ENCODE peak calls at places on chromosomes 4 and X, in four cellular contexts. G is astrocyte of the spinal cord, H is ovary, B is heart left ventricle. Z is an unnamed sample.

GRCh38 chr4:84697615-84698201 is 114.8 kb downstream of the CDS1 start:
- DNase-seq in H (no peak), G (no peak), B (no peak), Z (no peak)

GRCh38 chrX:4994855-4995254 is 1233.8 kb downstream of the NLGN4X start:
- DNase-seq in G (no peak), B (no peak), H (no peak), Z (no peak)

GRCh38 chrX:1178580-1179057 is 33.8 kb downstream of the CRLF2 start:
- DNase-seq in B (no peak), G (no peak), H (no peak), Z (no peak)

GRCh38 chrX:136336623-136337022 is 35.9 kb downstream of the ADGRG4 start:
- DNase-seq in B (no peak), G (no peak), H (no peak), Z (peak; percentile 9)

GRCh38 chr4:76156635-76157034 is 8.4 kb upstream of the NUP54 start:
- DNase-seq in G (no peak), H (no peak), B (no peak), Z (no peak)

GRCh38 chr4:102061133-102061532 is 270.6 kb downstream of the BANK1 start:
- DNase-seq in G (no peak), B (no peak), H (no peak), Z (no peak)

GRCh38 chr4:107164962-107165361 is 128.8 kb upstream of the DKK2 start:
- DNase-seq in B (no peak), H (no peak), G (no peak), Z (no peak)

GRCh38 chrX:22952011-22952410 is 47.7 kb upstream of the DDX53 start:
- DNase-seq in B (no peak), H (no peak), G (peak; percentile 54), Z (peak; percentile 18)

GRCh38 chr4:2794707-2795557 is 2.0 kb downstream of the SH3BP2 start:
- DNase-seq in B (peak; percentile 82), H (peak; percentile 39), G (peak; percentile 75), Z (peak; percentile 87)

GRCh38 chr4:78721739-78722138 is 54.4 kb upstream of the BMP2K start:
- DNase-seq in H (no peak), G (no peak), B (no peak), Z (no peak)

GRCh38 chr4:80963051-80963450 is 67.5 kb upstream of the BMP3 start:
- DNase-seq in H (no peak), B (no peak), G (peak; percentile 6), Z (no peak)

GRCh38 chr4:27861381-27861787 is 1000.7 kb downstream of the STIM2 start:
- DNase-seq in B (no peak), G (peak; percentile 44), H (no peak), Z (no peak)

GRCh38 chr4:3243066-3243775 is 5.7 kb upstream of the MSANTD1 start:
- DNase-seq in G (no peak), B (no peak), H (no peak), Z (no peak)

GRCh38 chr4:45172636-45173035 is 446.3 kb upstream of the GNPDA2 start:
- DNase-seq in B (no peak), H (no peak), G (no peak), Z (no peak)

GRCh38 chr4:10085386-10085785 is 31.2 kb downstream of the WDR1 start:
- DNase-seq in B (no peak), G (no peak), H (peak; percentile 3), Z (no peak)

GRCh38 chrX:119343856-119344255 is 55.3 kb upstream of the SLC25A43 start:
- DNase-seq in G (no peak), H (no peak), B (no peak), Z (no peak)

GRCh38 chr4:122293374-122294365 is 85.1 kb upstream of the ADAD1 start:
- DNase-seq in H (no peak), G (peak; percentile 6), B (peak; percentile 18), Z (no peak)

GRCh38 chr4:100721490-100721889 is 203.7 kb upstream of the EMCN start:
- DNase-seq in G (no peak), B (no peak), H (no peak), Z (no peak)

GRCh38 chrX:150282953-150283352 is 80.2 kb upstream of the MAMLD1 start:
- DNase-seq in B (no peak), H (no peak), G (no peak), Z (no peak)

GRCh38 chrX:22389544-22390243 is 117.0 kb downstream of the CBLL2 start:
- DNase-seq in G (peak; percentile 85), B (no peak), H (no peak), Z (peak; percentile 67)

GRCh38 chrX:14673236-14673635 is 143.9 kb downstream of the GLRA2 start:
- DNase-seq in G (no peak), B (no peak), H (no peak), Z (no peak)

GRCh38 chr4:1207603-1208265 is 35.4 kb upstream of the SPON2 start:
- DNase-seq in H (peak; percentile 86), G (peak; percentile 61), B (peak; percentile 77), Z (peak; percentile 95)

GRCh38 chr4:79206660-79207059 is 119.2 kb downstream of the NAA11 start:
- DNase-seq in G (no peak), H (no peak), B (no peak), Z (no peak)

GRCh38 chrX:107076158-107076557 is 42.5 kb downstream of the RBM41 start:
- DNase-seq in B (no peak), H (no peak), G (no peak), Z (no peak)

GRCh38 chrX:150581093-150581775 is 12.8 kb downstream of the MTM1 start:
- DNase-seq in B (no peak), H (no peak), G (peak; percentile 68), Z (peak; percentile 55)

GRCh38 chr4:161320377-161320776 is 843.4 kb downstream of the FSTL5 start:
- DNase-seq in B (no peak), G (no peak), H (no peak), Z (no peak)

GRCh38 chrX:120732461-120732860 is 102.6 kb upstream of the C1GALT1C1 start:
- DNase-seq in H (no peak), G (no peak), B (no peak), Z (peak; percentile 35)

GRCh38 chr4:80619070-80619674 is 283.6 kb downstream of the CFAP299 start:
- DNase-seq in G (no peak), H (no peak), B (no peak), Z (no peak)

GRCh38 chrX:1465261-1466231 is 12.8 kb upstream of the ASMTL start:
- DNase-seq in H (no peak), B (no peak), G (no peak), Z (no peak)

GRCh38 chr4:155571184-155571944 is 95.3 kb upstream of the GUCY1A1 start:
- DNase-seq in G (no peak), B (peak; percentile 29), H (no peak), Z (no peak)

GRCh38 chr4:107740950-107741701 is 21.1 kb upstream of the PAPSS1 start:
- DNase-seq in B (peak; percentile 41), H (peak; percentile 71), G (peak; percentile 69), Z (peak; percentile 92)

GRCh38 chrX:13029831-13030771 is 14.3 kb downstream of the FAM9C start:
- DNase-seq in H (no peak), B (no peak), G (no peak), Z (no peak)

GRCh38 chr4:39975488-39976089 is 2.1 kb downstream of the PDS5A start:
- DNase-seq in H (no peak), G (peak; percentile 46), B (no peak), Z (peak; percentile 75)

GRCh38 chrX:46630141-46630540 is 56.6 kb downstream of the CHST7 start:
- DNase-seq in H (no peak), B (no peak), G (no peak), Z (peak; percentile 60)

GRCh38 chr4:70895405-70895804 is 6.8 kb upstream of the MOB1B start:
- DNase-seq in H (no peak), G (peak; percentile 78), B (peak; percentile 54), Z (no peak)

GRCh38 chr4:24570574-24571236 is 13.6 kb downstream of the DHX15 start:
- DNase-seq in B (no peak), G (no peak), H (no peak), Z (no peak)
- H3K4me3 ChIP-seq in B (no peak overlapping the region), G (no peak overlapping the region), H (no peak overlapping the region), Z (no peak overlapping the region)

DNA sequence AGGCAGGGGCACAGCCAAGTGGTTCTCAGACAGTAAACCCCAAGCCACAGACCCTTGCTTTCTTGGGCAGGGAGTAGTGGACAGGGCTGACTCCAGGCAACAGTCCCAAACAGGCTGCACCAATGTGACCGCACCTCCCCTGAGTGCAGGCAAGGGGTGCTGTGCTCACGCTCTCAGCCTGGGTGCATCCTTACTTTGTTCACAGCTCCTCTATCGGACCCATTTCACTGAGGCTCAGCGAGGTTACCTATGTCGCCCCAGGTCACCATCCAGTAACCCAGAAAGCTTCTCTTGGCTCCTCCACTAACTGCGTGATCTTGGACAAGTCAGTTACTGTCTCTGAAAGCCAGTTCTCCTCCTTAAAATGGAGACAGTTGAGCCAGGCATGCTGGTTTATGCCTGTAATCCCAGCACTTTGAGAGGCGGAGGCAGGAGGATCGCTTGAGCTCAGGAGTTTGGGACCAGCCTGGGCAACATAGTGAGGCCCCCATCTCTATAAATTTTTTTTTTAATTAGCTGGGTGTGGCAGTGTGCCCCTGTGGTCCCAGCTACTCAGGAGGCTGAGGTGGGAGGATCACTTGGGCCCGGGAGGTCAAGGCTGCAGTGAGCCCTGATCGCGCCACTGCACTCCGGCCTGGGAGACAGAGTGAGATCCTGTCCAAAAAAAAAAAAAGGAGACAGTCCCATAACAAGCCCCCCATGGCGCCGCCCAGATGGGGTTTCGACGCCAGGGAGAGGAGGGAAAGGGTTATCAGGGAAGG is 823 bp upstream of the MAN2B2 start:
- DNase-seq in B (peak; percentile 34), G (no peak), H (no peak), Z (no peak)
- TF ChIP-seq CTCF in B (no peak), G (no peak), H (no peak), Z (no peak)

GRCh38 chrX:99305573-99305972 is 1104.5 kb downstream of the PCDH19 start:
- DNase-seq in G (no peak), B (no peak), H (no peak), Z (no peak)

GRCh38 chrX:99308302-99308701 is 1101.8 kb downstream of the PCDH19 start:
- DNase-seq in H (no peak), G (no peak), B (no peak), Z (no peak)
- H3K4me3 ChIP-seq in H (no peak overlapping the region), G (no peak overlapping the region), B (no peak overlapping the region), Z (no peak overlapping the region)

GRCh38 chr4:7769936-7770674 is 169.6 kb downstream of the AFAP1 start:
- DNase-seq in H (no peak), B (no peak), G (no peak), Z (peak; percentile 71)
- TF ChIP-seq CTCF in H (no peak), B (peak; percentile 44), G (peak; percentile 67), Z (peak; percentile 74)

DNA sequence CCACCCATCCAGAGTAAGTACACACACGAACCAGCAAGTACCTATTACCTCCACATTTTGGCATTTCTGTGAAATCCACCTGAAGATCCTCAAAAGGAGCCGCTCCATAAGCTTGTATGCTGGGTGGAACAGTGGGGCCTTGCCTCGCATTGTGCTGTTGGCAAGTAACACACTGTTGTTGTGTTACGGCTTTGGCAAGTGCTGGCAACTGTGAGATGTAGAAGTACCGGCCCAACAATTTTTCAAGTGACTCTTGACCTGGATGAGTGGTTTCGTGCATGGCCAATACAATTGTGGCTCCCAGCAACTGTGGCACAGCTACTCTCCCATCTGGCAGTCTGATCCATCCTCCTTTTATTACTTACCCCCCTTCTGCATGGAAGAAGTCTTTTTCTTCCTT is 128.7 kb downstream of the CCNB3 start:
- DNase-seq in B (no peak), H (no peak), G (no peak), Z (no peak)
- H3K4me3 ChIP-seq in B (no peak overlapping the region), H (no peak overlapping the region), G (no peak overlapping the region), Z (no peak overlapping the region)